ENCODE peak calls at places on chromosomes 11 and 22, in nine cellular contexts. P is transverse colon, R is GM12878, M is ovary, D is stomach, Y is esophagus muscularis mucosa, U is sigmoid colon, C is H1, Z is K562. Q is an unnamed sample.

GRCh38 chr11:119078675-119079420 is 5.8 kb upstream of the HMBS start:
- DNase-seq in M (no peak), R (no peak), D (no peak), U (no peak), Z (no peak), P (no peak), Y (no peak), C (no peak), Q (no peak)

GRCh38 chr11:117946196-117946841 is 17.1 kb upstream of the TMPRSS13 start:
- DNase-seq in D (no peak), R (no peak), Y (no peak), P (no peak), M (no peak), U (no peak), Z (no peak), C (no peak), Q (no peak)

GRCh38 chr11:69799097-69799496 is 20.1 kb downstream of the FGF3 start:
- DNase-seq in D (no peak), U (no peak), R (no peak), Y (no peak), M (no peak), P (no peak), C (no peak), Z (no peak), Q (no peak)

GRCh38 chr22:44929348-44930015 is 80.3 kb downstream of the PHF21B start:
- DNase-seq in Z (no peak), C (no peak), D (no peak), M (no peak), P (no peak), U (no peak), Y (no peak), R (no peak), Q (no peak)

GRCh38 chr11:45247433-45247832 is 38.7 kb downstream of the SYT13 start:
- DNase-seq in Y (no peak), C (no peak), D (no peak), P (no peak), U (peak), Z (no peak), R (no peak), M (no peak), Q (no peak)

GRCh38 chr11:116731097-116731761 is 41.6 kb downstream of the BUD13 start:
- DNase-seq in U (no peak), Y (no peak), C (no peak), M (no peak), D (no peak), P (no peak), Z (no peak), R (no peak), Q (no peak)

GRCh38 chr22:18100781-18101180 is 9.8 kb upstream of the TUBA8 start:
- DNase-seq in C (no peak), D (no peak), Y (no peak), U (no peak), M (no peak), Z (no peak), R (no peak), P (no peak), Q (no peak)

GRCh38 chr11:112025682-112026081 is 474 bp downstream of the DLAT start:
- DNase-seq in P (no peak), M (no peak), Z (no peak), C (no peak), U (no peak), R (no peak), D (no peak), Y (no peak), Q (peak)

GRCh38 chr11:26741036-26741435 is 19.2 kb upstream of the SLC5A12 start:
- DNase-seq in R (no peak), U (no peak), P (no peak), C (no peak), M (no peak), D (no peak), Y (no peak), Z (no peak), Q (no peak)

GRCh38 chr22:23113067-23113846 is 28.5 kb downstream of the RSPH14 start:
- DNase-seq in Z (peak), Y (no peak), R (no peak), D (no peak), U (no peak), P (no peak), M (peak), C (no peak), Q (no peak)

GRCh38 chr11:35013514-35014191 is 97.2 kb downstream of the PDHX start:
- DNase-seq in Z (no peak), M (no peak), C (no peak), R (no peak), D (no peak), Y (no peak), U (no peak), P (no peak), Q (no peak)

GRCh38 chr11:78542007-78542406 is 32.7 kb downstream of the NARS2 start:
- DNase-seq in D (no peak), Y (no peak), M (no peak), U (no peak), Z (no peak), P (no peak), R (no peak), C (no peak), Q (no peak)

GRCh38 chr11:74579577-74580270 is 12.7 kb upstream of the POLD3 start:
- DNase-seq in M (no peak), U (no peak), C (no peak), R (no peak), D (no peak), Z (no peak), Y (no peak), P (no peak), Q (no peak)

GRCh38 chr11:57800444-57801184 is 39.0 kb downstream of the CTNND1 start:
- DNase-seq in C (no peak), M (no peak), D (no peak), Y (no peak), R (peak), Z (peak), P (no peak), U (no peak), Q (peak)

GRCh38 chr22:48658871-48659270 is 1168.8 kb downstream of the BRD1 start:
- DNase-seq in U (no peak), R (no peak), Z (no peak), Y (no peak), P (no peak), M (no peak), C (no peak), D (no peak), Q (no peak)

GRCh38 chr11:57460017-57460755 is at the start of gene RTN4RL2:
- DNase-seq in Y (no peak), U (no peak), R (no peak), M (no peak), P (no peak), Z (peak), C (no peak), D (no peak), Q (peak)

GRCh38 chr11:118979434-118979833 is 7.9 kb downstream of the FOXR1 start:
- DNase-seq in M (no peak), Z (peak), U (no peak), C (no peak), P (no peak), Y (no peak), D (no peak), R (no peak), Q (no peak)

GRCh38 chr11:108084811-108085210 is 36.6 kb upstream of the ACAT1 start:
- DNase-seq in M (no peak), R (no peak), Y (no peak), P (no peak), U (no peak), C (no peak), D (no peak), Z (no peak), Q (no peak)

GRCh38 chr11:128279861-128280260 is 307.5 kb downstream of the ETS1 start:
- DNase-seq in Y (no peak), C (no peak), U (no peak), M (no peak), P (no peak), R (no peak), Z (no peak), D (no peak), Q (no peak)

GRCh38 chr11:35318977-35319925 is 100.1 kb downstream of the SLC1A2 start:
- DNase-seq in D (no peak), R (no peak), Y (no peak), C (no peak), U (no peak), M (no peak), P (no peak), Z (no peak), Q (no peak)

GRCh38 chr11:37657645-37658044 is 1059.6 kb upstream of the RAG2 start:
- DNase-seq in U (no peak), Y (no peak), P (no peak), D (no peak), Z (no peak), R (no peak), M (no peak), C (no peak), Q (peak)

GRCh38 chr11:70519117-70519516 is 120.8 kb downstream of the CTTN start:
- DNase-seq in D (no peak), M (no peak), Y (no peak), P (no peak), C (no peak), R (peak), Z (no peak), U (no peak), Q (no peak)

GRCh38 chr22:19179472-19180048 is 1.0 kb upstream of the SLC25A1 start:
- DNase-seq in Y (no peak), U (peak), M (peak), P (peak), D (peak), C (peak), R (peak), Z (peak), Q (peak)

GRCh38 chr22:33975841-33976240 is 55.6 kb upstream of the LARGE1 start:
- DNase-seq in C (no peak), Z (no peak), P (no peak), U (no peak), Y (peak), M (no peak), D (no peak), R (no peak), Q (no peak)

GRCh38 chr11:66851251-66851620 is 5.6 kb upstream of the LRFN4 start:
- DNase-seq in R (no peak), D (no peak), Z (no peak), Y (no peak), M (no peak), U (peak), C (no peak), P (no peak), Q (no peak)

GRCh38 chr22:23183107-23183698 is 2.9 kb downstream of the BCR start:
- DNase-seq in C (peak), D (peak), R (no peak), U (no peak), M (peak), Y (no peak), Z (peak), P (peak), Q (no peak)

GRCh38 chr11:44774131-44774530 is 47.4 kb downstream of the TSPAN18 start:
- DNase-seq in C (no peak), M (no peak), Y (no peak), Z (no peak), P (peak), D (peak), U (peak), R (no peak), Q (no peak)

GRCh38 chr11:73463359-73463758 is 87.2 kb downstream of the RELT start:
- DNase-seq in D (no peak), R (no peak), C (no peak), Y (no peak), P (no peak), M (no peak), Z (no peak), U (no peak), Q (no peak)

GRCh38 chr11:18590573-18590972 is 2.0 kb upstream of the UEVLD start:
- DNase-seq in M (no peak), D (no peak), U (no peak), C (no peak), R (no peak), P (no peak), Y (no peak), Z (no peak), Q (no peak)

GRCh38 chr11:62457474-62457873 is 38.6 kb downstream of the SCGB1A1 start:
- DNase-seq in U (no peak), R (no peak), P (no peak), Y (no peak), M (no peak), D (no peak), Z (no peak), C (no peak), Q (no peak)

GRCh38 chr11:33932721-33933120 is 40.8 kb upstream of the LMO2 start:
- DNase-seq in C (no peak), M (no peak), U (no peak), Y (no peak), P (no peak), D (no peak), R (no peak), Z (peak), Q (no peak)

GRCh38 chr11:29029452-29029851 is 921.3 kb downstream of the METTL15 start:
- DNase-seq in R (no peak), U (no peak), P (no peak), Y (no peak), C (no peak), Z (no peak), D (no peak), M (no peak), Q (no peak)

GRCh38 chr11:124839051-124839971 is 25.9 kb upstream of the ROBO3 start:
- DNase-seq in Z (peak), U (no peak), R (no peak), C (no peak), D (no peak), M (no peak), Y (no peak), P (no peak), Q (no peak)

GRCh38 chr11:65645710-65646109 is 7.8 kb downstream of the SIPA1 start:
- DNase-seq in P (no peak), Z (no peak), C (no peak), M (no peak), U (no peak), D (no peak), Y (no peak), R (no peak), Q (no peak)

GRCh38 chr11:1209371-1210057 is 13.4 kb upstream of the MUC5B start:
- DNase-seq in M (no peak), Z (no peak), U (peak), D (no peak), C (no peak), R (no peak), Y (no peak), P (no peak), Q (no peak)

GRCh38 chr22:27617214-27617881 is 184.2 kb downstream of the MN1 start:
- DNase-seq in P (no peak), R (no peak), C (no peak), Z (no peak), M (no peak), Y (no peak), U (no peak), D (no peak), Q (peak)

GRCh38 chr22:27624042-27624441 is 177.5 kb downstream of the MN1 start:
- DNase-seq in D (no peak), Z (no peak), C (no peak), M (no peak), P (no peak), U (no peak), R (no peak), Y (no peak), Q (no peak)

GRCh38 chr22:27624705-27625104 is 176.9 kb downstream of the MN1 start:
- DNase-seq in R (no peak), Y (no peak), P (no peak), U (no peak), D (no peak), Z (no peak), M (no peak), C (no peak), Q (no peak)

GRCh38 chr22:27620367-27621154 is 181.0 kb downstream of the MN1 start:
- DNase-seq in Z (no peak), Y (no peak), P (no peak), U (no peak), D (no peak), M (no peak), C (no peak), R (no peak), Q (no peak)

DNA sequence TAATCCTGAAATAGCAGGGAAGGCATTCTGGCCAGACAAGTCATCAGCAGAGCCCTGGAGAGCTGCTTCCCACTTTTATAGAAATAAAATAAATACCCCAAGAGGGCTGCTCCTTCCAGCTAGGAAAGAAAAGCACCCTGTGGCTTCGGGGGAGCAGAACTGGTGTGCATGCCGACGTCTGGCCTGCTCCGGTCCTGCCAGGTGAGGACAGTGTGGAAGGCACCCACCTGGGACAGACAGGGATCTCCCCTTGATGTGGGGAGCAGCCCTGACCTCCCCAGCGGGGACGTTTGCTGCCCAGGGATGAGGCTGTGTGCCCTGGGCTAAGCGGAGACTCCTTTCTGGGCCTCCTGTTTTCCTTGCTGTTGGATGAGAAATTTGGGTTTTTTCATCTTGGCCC is 179.9 kb downstream of the MN1 start:
- DNase-seq in R (no peak), Z (no peak), M (no peak), Y (no peak), U (no peak), C (no peak), P (no peak), D (no peak), Q (no peak)
- TF ChIP-seq EP300 in R (no peak), Z (no peak), M (no peak), Y (no peak), U (no peak), C (no peak), P (no peak), D (no peak), Q (no peak)

GRCh38 chr22:28940441-28940840 is 57.1 kb downstream of the ZNRF3 start:
- DNase-seq in U (no peak), Z (no peak), P (no peak), D (no peak), C (no peak), Y (no peak), M (no peak), R (no peak), Q (no peak)
- H3K27ac ChIP-seq in U (no peak), Z (no peak), P (no peak), D (no peak), C (no peak), Y (no peak), M (no peak), R (no peak), Q (no peak)

GRCh38 chr11:32833921-32834320 is 4.2 kb downstream of the PRRG4 start:
- DNase-seq in R (no peak), D (no peak), Y (no peak), Z (no peak), U (no peak), P (no peak), C (no peak), M (no peak), Q (no peak)

GRCh38 chr11:32843544-32843943 is 13.8 kb downstream of the PRRG4 start:
- DNase-seq in Z (no peak), D (no peak), M (no peak), R (no peak), P (no peak), C (no peak), Y (no peak), U (no peak), Q (no peak)

GRCh38 chr11:32839308-32839707 is 9.6 kb downstream of the PRRG4 start:
- DNase-seq in D (no peak), P (no peak), C (no peak), R (no peak), M (no peak), U (no peak), Z (no peak), Y (no peak), Q (no peak)

GRCh38 chr11:32840587-32840986 is 10.9 kb downstream of the PRRG4 start:
- DNase-seq in Y (no peak), P (no peak), D (no peak), U (no peak), M (no peak), R (no peak), Z (no peak), C (no peak), Q (peak)

GRCh38 chr11:32838505-32839274 is 9.0 kb downstream of the PRRG4 start:
- DNase-seq in M (no peak), U (no peak), P (peak), R (no peak), D (no peak), C (no peak), Z (no peak), Y (peak), Q (peak)
- TF ChIP-seq EP300 in M (no peak), U (no peak), P (no peak), R (no peak), D (no peak), C (no peak), Z (no peak), Y (no peak), Q (no peak)

GRCh38 chr22:50286275-50286674 is 16.1 kb upstream of the MAPK11 start:
- DNase-seq in P (no peak), M (no peak), D (peak), Z (no peak), R (no peak), Y (no peak), C (no peak), U (no peak), Q (no peak)

GRCh38 chr22:50287731-50288130 is 17.6 kb upstream of the MAPK11 start:
- DNase-seq in U (no peak), R (no peak), P (no peak), Z (no peak), M (no peak), Y (no peak), D (no peak), C (no peak), Q (no peak)

GRCh38 chr22:50289942-50290630 is 17.4 kb downstream of the PLXNB2 start:
- DNase-seq in M (no peak), R (no peak), Z (no peak), U (no peak), C (no peak), Y (no peak), P (no peak), D (no peak), Q (no peak)

GRCh38 chr22:50286701-50287318 is 16.6 kb upstream of the MAPK11 start:
- DNase-seq in D (no peak), U (no peak), C (no peak), M (no peak), Y (no peak), Z (no peak), R (no peak), P (no peak), Q (no peak)

GRCh38 chr22:50289151-50289941 is 18.1 kb downstream of the PLXNB2 start:
- DNase-seq in Z (no peak), U (no peak), R (no peak), C (no peak), P (no peak), M (no peak), D (no peak), Y (no peak), Q (no peak)
- H3K27ac ChIP-seq in Z (no peak), U (no peak), R (no peak), C (no peak), P (no peak), M (no peak), D (peak), Y (no peak), Q (no peak)

DNA sequence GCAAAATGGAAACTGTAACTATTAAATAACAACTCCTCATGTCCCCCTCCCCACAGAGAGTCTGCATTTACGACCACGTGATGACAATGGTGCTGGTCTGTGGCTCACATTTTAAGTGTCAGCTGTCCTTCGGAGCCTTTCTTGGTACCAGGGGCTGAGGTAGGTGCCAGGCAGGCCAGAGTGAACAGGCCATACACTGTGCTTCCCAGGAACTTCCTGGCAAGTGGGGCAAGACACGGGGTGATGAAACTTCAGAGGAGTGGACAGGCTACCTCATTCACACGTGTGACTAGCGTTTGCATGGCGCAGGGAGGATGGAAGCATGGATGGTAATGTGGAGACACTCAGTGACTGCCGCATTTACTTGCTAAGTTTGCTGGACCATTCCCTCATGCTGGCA is 10.4 kb upstream of the YPEL1 start:
- DNase-seq in M (no peak), C (no peak), Z (no peak), Y (no peak), R (no peak), U (no peak), P (no peak), D (no peak), Q (no peak)
- TF ChIP-seq EP300 in M (no peak), C (no peak), Z (no peak), Y (no peak), R (no peak), U (no peak), P (no peak), D (no peak), Q (no peak)

GRCh38 chr11:8354622-8355417 is 91.1 kb upstream of the LMO1 start:
- DNase-seq in P (no peak), U (no peak), M (no peak), Y (no peak), C (no peak), R (no peak), D (no peak), Z (no peak), Q (peak)

GRCh38 chr11:8355418-8355742 is 91.7 kb upstream of the LMO1 start:
- DNase-seq in Z (no peak), R (no peak), P (no peak), U (no peak), C (no peak), D (no peak), M (no peak), Y (no peak), Q (no peak)

GRCh38 chr11:8352090-8352489 is 88.4 kb upstream of the LMO1 start:
- DNase-seq in P (no peak), U (no peak), R (no peak), M (no peak), Z (no peak), D (no peak), Y (no peak), C (no peak), Q (no peak)

GRCh38 chr11:8352852-8353505 is 89.3 kb upstream of the LMO1 start:
- DNase-seq in Z (no peak), C (no peak), D (no peak), U (no peak), R (no peak), P (no peak), M (no peak), Y (no peak), Q (peak)

DNA sequence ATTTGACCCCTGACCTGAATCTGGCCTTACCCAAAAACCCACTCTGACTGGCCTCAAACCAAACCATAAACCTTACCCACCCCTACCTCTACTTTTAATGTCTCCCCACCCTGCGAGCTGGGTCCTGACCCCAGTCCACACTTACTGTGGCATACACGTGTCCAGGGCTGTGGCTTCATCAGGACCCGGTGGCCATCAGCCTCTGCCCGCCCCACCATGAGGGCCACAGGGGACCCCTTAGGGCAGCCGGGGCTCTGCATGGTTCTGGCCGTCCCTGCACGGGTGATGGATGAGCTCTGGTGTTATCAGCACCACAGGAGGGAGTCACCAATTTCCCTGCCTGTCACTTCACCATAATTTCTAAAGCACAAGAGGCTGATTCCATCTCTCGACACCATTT is 87.5 kb upstream of the LMO1 start:
- DNase-seq in P (no peak), R (no peak), C (no peak), Y (no peak), U (no peak), D (no peak), Z (no peak), M (no peak), Q (no peak)
- H3K27ac ChIP-seq in P (no peak), R (no peak), C (no peak), Y (no peak), U (no peak), D (no peak), Z (no peak), M (no peak), Q (no peak)

Q was measured in A549.